ENCODE peak calls at places on chromosome 2, in seven cellular contexts. M is A549, V is HepG2, Q is WTC11, Y is GM12878, Z is K562, E is endothelial cell of umbilical vein. O is an unnamed sample.

GRCh38 chr2:85132834-85133637 is at the start of gene TCF7L1:
- DNase-seq in M (peak), V (peak), Q (peak), Y (no peak), Z (peak), E (peak), O (peak)

GRCh38 chr2:107072150-107072940 is 186.4 kb upstream of the ST6GAL2 start:
- DNase-seq in M (no peak), V (no peak), Q (no peak), Y (no peak), Z (no peak), E (no peak), O (no peak)

GRCh38 chr2:231523451-231524266 is 6.6 kb downstream of the NMUR1 start:
- DNase-seq in M (no peak), V (no peak), Q (no peak), Y (no peak), Z (no peak), E (no peak), O (peak)

GRCh38 chr2:15160201-15160600 is 400.9 kb downstream of the NBAS start:
- DNase-seq in M (no peak), V (no peak), Q (no peak), Y (no peak), Z (no peak), E (no peak), O (no peak)

GRCh38 chr2:190468814-190469569 is 60.8 kb downstream of the MFSD6 start:
- DNase-seq in M (peak), V (peak), Q (no peak), Y (no peak), Z (peak), E (peak), O (no peak)

GRCh38 chr2:216490061-216490460 is 8.6 kb upstream of the RPL37A start:
- DNase-seq in M (no peak), V (no peak), Q (no peak), Y (no peak), Z (no peak), E (peak), O (peak)

GRCh38 chr2:67256892-67257291 is 140.2 kb upstream of the ETAA1 start:
- DNase-seq in M (no peak), V (no peak), Q (no peak), Y (no peak), Z (no peak), E (no peak), O (no peak)

GRCh38 chr2:197086500-197086899 is 160.0 kb upstream of the PGAP1 start:
- DNase-seq in M (no peak), V (no peak), Q (no peak), Y (no peak), Z (no peak), E (no peak), O (peak)

GRCh38 chr2:960064-960736 is 9.6 kb downstream of the SNTG2 start:
- DNase-seq in M (no peak), V (no peak), Q (no peak), Y (no peak), Z (no peak), E (no peak), O (no peak)

GRCh38 chr2:6071536-6071935 is 379.4 kb downstream of the SOX11 start:
- DNase-seq in M (no peak), V (no peak), Q (no peak), Y (no peak), Z (no peak), E (no peak), O (no peak)

GRCh38 chr2:234679766-234680687 is 183.1 kb upstream of the ARL4C start:
- DNase-seq in M (peak), V (peak), Q (no peak), Y (no peak), Z (no peak), E (peak), O (no peak)

GRCh38 chr2:229731916-229732315 is 17.6 kb upstream of the DNER start:
- DNase-seq in M (no peak), V (no peak), Q (no peak), Y (no peak), Z (no peak), E (no peak), O (no peak)

GRCh38 chr2:159326569-159327255 is 40.2 kb upstream of the WDSUB1 start:
- DNase-seq in M (peak), V (no peak), Q (no peak), Y (no peak), Z (no peak), E (no peak), O (peak)

GRCh38 chr2:54722641-54723299 is 692 bp upstream of the EML6 start:
- DNase-seq in M (peak), V (no peak), Q (no peak), Y (no peak), Z (no peak), E (no peak), O (no peak)

GRCh38 chr2:13488965-13489364 is 772.2 kb downstream of the TRIB2 start:
- DNase-seq in M (no peak), V (no peak), Q (no peak), Y (no peak), Z (no peak), E (no peak), O (no peak)

GRCh38 chr2:74917702-74918619 is 40.5 kb upstream of the POLE4 start:
- DNase-seq in M (peak), V (peak), Q (no peak), Y (no peak), Z (no peak), E (no peak), O (peak)

GRCh38 chr2:161352718-161353117 is 44.5 kb downstream of the PSMD14 start:
- DNase-seq in M (no peak), V (no peak), Q (no peak), Y (no peak), Z (no peak), E (no peak), O (no peak)

GRCh38 chr2:118738524-118739308 is 108.7 kb downstream of the EN1 start:
- DNase-seq in M (peak), V (peak), Q (no peak), Y (no peak), Z (peak), E (peak), O (no peak)

GRCh38 chr2:25941042-25941441 is 41.3 kb downstream of the KIF3C start:
- DNase-seq in M (no peak), V (no peak), Q (no peak), Y (no peak), Z (no peak), E (no peak), O (no peak)

GRCh38 chr2:25938345-25938744 is 44.0 kb downstream of the KIF3C start:
- DNase-seq in M (no peak), V (no peak), Q (no peak), Y (no peak), Z (no peak), E (no peak), O (no peak)

GRCh38 chr2:25939257-25939668 is 43.0 kb downstream of the KIF3C start:
- DNase-seq in M (no peak), V (no peak), Q (no peak), Y (no peak), Z (no peak), E (peak), O (no peak)

GRCh38 chr2:25933622-25934021 is 48.7 kb downstream of the KIF3C start:
- DNase-seq in M (no peak), V (no peak), Q (no peak), Y (no peak), Z (no peak), E (no peak), O (no peak)

GRCh38 chr2:25936889-25937545 is 45.3 kb downstream of the KIF3C start:
- DNase-seq in M (no peak), V (no peak), Q (no peak), Y (no peak), Z (no peak), E (no peak), O (no peak)
- TF ChIP-seq MAX in M (no peak), V (no peak), Q (no peak), Y (no peak), Z (no peak), E (no peak), O (no peak)

GRCh38 chr2:200523604-200524003 is 2.4 kb upstream of the SGO2 start:
- DNase-seq in M (no peak), V (no peak), Q (no peak), Y (no peak), Z (no peak), E (no peak), O (no peak)

GRCh38 chr2:200525066-200525465 is 941 bp upstream of the SGO2 start:
- DNase-seq in M (no peak), V (no peak), Q (no peak), Y (no peak), Z (no peak), E (no peak), O (no peak)

GRCh38 chr2:200525551-200525881 is 491 bp upstream of the SGO2 start:
- DNase-seq in M (no peak), V (no peak), Q (no peak), Y (no peak), Z (no peak), E (no peak), O (no peak)

GRCh38 chr2:200528228-200528627 is 2.2 kb downstream of the SGO2 start:
- DNase-seq in M (no peak), V (no peak), Q (no peak), Y (no peak), Z (no peak), E (no peak), O (no peak)

DNA sequence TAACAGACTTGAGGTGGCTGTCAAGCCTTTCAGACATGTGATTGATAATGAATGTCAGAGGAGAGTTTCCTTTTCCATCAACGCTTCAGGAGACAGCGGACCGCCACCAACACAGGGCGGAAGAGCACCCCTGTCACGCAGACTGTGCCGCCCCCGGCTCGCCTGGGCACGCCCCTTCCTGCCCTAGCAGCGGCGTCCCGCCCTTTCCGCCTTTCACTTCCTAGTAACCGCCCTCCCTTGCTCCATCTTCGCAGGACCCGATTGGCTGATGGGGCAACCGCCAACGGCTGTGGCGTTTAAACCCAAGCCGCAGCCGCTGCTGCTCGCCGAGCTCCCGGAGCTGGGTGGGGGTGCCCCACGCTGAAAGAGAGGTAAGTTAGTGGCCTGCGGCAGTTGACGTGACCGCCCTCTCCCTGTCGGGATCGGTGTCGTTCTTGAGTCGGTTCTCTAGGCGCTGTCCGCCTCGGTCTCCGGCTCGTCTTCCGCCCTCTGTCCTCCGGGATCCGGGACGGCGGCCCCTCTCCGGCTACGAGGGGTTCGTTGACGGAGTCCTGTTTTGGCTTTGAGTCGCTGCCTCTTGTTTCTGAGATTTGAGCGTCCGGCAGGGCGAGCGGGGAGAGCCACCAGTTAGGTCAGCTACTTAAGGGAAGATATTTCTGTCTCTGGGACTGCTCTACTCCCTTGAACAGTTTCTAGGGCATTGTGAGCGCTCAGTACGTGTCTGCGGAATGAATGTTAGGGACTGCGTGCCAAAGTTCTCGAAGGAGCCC is at the start of gene SGO2:
- DNase-seq in M (peak), V (peak), Q (peak), Y (peak), Z (peak), E (peak), O (peak)
- TF ChIP-seq CTCF in M (no peak), V (no peak), Q (no peak), Y (no peak), Z (peak), E (no peak), O (no peak)

DNA sequence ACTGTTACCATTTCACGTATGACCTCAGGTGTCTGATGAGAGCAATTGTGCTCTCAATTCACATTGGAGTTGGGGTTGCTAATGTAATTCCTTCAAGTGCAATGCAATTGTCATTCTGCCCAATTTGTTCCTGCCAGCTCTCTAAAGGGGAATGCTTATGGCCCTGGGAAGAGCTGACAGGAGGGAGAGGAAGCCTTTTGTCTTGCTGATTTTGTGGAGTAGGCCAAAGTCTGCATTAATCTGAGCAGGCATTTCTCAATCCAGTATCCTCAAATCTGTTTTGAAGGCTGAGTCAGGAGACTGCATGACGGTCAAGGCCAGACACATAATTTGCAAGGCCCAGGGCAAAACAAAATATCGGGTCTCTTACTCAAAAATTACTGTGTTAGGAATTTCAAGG is 326.4 kb upstream of the SPHKAP start:
- DNase-seq in M (no peak), V (no peak), Q (peak), Y (no peak), Z (no peak), E (no peak), O (no peak)
- TF ChIP-seq MAX in M (no peak), V (no peak), Q (no peak), Y (no peak), Z (no peak), E (no peak), O (no peak)

GRCh38 chr2:39851691-39852110 is 72.6 kb upstream of the THUMPD2 start:
- DNase-seq in M (no peak), V (no peak), Q (peak), Y (no peak), Z (no peak), E (no peak), O (peak)
- TF ChIP-seq CTCF in M (no peak), V (no peak), Q (no peak), Y (no peak), Z (no peak), E (no peak), O (no peak)

GRCh38 chr2:36415623-36416022 is 60.0 kb downstream of the CRIM1 start:
- DNase-seq in M (no peak), V (no peak), Q (no peak), Y (no peak), Z (no peak), E (no peak), O (no peak)

GRCh38 chr2:36410681-36411080 is 55.1 kb downstream of the CRIM1 start:
- DNase-seq in M (no peak), V (no peak), Q (no peak), Y (no peak), Z (no peak), E (no peak), O (no peak)

GRCh38 chr2:36411962-36412444 is 56.4 kb downstream of the CRIM1 start:
- DNase-seq in M (peak), V (no peak), Q (no peak), Y (no peak), Z (peak), E (peak), O (no peak)

GRCh38 chr2:36414307-36414706 is 58.7 kb downstream of the CRIM1 start:
- DNase-seq in M (no peak), V (no peak), Q (no peak), Y (no peak), Z (no peak), E (no peak), O (no peak)

DNA sequence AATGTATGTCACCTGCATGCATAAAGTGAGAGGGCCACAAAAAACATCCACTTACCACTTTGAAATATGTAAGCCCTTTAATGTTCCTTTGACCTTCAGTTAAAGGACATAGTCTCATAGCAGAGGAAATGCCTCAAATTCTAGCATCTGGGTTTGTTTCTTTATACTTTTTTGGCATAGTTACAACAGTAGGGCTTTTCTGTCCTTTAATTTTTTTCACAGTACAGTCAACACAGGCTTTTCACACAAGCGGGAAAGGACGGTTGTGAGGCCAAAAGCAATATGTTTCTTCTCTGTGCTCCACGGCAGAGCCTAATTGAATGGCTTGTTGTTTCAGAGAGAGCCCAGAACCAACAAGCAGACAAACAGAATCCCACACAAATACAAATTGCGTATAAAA is 57.6 kb downstream of the CRIM1 start:
- DNase-seq in M (no peak), V (peak), Q (no peak), Y (no peak), Z (no peak), E (peak), O (no peak)
- TF ChIP-seq MAX in M (no peak), V (no peak), Q (no peak), Y (no peak), Z (no peak), E (no peak), O (no peak)

DNA sequence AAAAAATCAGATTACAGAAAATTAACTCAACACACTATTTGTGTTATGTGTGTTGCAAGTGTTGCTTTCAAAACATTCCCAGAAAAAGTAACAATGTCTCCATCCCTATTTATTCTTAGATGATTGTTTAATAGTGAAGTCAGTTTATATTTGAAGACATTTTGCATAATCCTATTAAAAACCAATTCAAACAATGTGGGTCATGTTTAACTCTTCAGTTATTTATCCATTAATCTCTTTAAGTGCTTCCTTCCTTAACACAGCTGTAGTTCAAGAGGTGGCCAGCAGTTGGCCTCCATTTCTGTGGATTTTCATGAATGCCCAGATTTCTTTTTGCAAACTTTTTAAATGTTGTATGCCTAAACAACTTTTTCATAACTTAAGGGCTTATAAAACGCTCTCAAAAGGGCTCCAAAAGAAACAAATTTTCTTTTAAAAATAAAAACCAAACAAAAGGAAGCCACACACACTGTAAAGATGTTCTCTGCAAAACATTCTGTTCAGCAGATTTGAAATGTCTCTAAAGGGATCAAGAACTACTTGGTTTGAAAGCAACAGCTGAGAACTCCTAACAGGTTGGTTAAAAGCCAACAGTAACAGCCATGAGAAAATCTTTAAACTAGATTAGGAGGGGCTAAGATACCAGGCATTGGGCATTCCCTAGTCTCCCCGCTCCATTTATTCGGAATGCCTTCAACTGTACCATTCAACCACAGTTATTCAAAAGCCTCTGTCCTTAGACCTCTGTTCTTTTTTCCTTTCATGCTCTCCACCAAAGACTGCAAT is 71.5 kb downstream of the THADA start:
- DNase-seq in M (peak), V (no peak), Q (no peak), Y (no peak), Z (peak), E (peak), O (no peak)
- TF ChIP-seq CTCF in M (peak), V (no peak), Q (no peak), Y (peak), Z (peak), E (peak), O (peak)

DNA sequence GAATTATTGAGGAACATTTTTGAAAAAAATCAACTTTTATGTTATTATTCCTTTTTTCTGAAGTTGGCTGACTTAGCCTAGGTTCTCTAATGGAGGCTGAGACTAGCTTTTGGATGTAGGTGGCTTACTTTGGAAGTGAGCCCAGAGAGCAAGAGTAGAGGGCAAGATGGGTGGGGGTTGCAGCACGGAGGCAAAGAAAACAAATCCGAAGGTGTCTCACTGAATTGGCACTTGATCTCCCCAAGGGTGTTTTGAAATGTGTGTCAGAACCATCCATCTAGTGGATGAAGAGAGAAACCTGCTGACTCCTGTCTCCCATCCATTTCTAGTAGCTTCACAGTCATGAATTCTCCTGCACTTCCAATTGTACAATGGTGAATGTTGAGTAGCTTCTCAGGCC is 390.7 kb downstream of the TMEM182 start:
- DNase-seq in M (no peak), V (no peak), Q (no peak), Y (no peak), Z (no peak), E (no peak), O (no peak)
- TF ChIP-seq MAX in M (no peak), V (no peak), Q (no peak), Y (no peak), Z (no peak), E (no peak), O (no peak)

DNA sequence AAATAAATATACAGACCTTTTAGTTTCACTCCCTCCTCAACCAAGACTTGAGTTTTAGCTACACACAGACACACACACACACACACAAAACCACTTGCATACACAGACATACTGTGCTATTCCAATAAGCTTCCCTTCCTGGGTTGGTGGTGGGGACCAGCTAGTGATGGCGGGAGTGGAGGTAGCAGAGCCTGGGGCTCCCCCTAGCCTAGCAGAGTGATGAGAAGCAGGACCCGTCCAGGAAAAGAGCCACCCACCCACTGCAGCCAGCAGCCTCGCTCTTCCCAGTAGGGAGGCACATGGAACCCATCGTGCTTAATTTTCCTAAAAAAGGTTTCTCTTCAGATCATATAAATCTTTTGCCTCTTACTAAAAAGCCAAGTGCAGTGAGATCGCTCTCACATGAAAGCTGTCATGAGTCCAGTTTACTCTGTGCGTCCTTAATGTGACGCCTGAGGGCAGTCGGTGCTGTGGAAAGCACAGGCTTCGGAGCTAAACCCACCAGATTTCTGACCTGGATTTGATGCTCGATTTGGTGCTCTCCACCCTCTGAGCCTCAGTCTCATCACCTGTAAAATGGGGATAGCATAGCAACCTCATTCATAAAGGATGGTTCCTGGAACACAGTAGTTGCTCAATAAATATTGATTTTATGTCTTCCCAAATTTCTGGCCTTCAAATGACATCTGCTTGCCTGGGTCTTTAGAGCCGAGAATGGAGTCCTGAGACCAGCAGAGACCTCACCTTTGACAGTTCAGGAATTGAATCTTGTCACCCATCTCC is 60.1 kb upstream of the YWHAQ start:
- DNase-seq in M (no peak), V (no peak), Q (no peak), Y (no peak), Z (no peak), E (no peak), O (no peak)
- TF ChIP-seq CTCF in M (no peak), V (peak), Q (no peak), Y (no peak), Z (peak), E (no peak), O (peak)